ENCODE peak calls at places on chromosomes 2 and 18, in six cellular contexts. One of them, this sample, is unnamed.

GRCh38 chr2:45836316-45836715 is 184.8 kb downstream of the PRKCE start:
- DNase-seq in glomerular endothelial cell: no peak
- DNase-seq in D721Med: no peak
- DNase-seq in NCI-H510A treated with DMSO at 0.1 percent for 48 hours: no peak
- DNase-seq in sciatic nerve: no peak
- DNase-seq in Kasumi-1: no peak
- DNase-seq in this sample: no peak

GRCh38 chr2:169136885-169137534 is 67.6 kb downstream of the DHRS9 start:
- DNase-seq in glomerular endothelial cell: no peak
- DNase-seq in D721Med: no peak
- DNase-seq in NCI-H510A treated with DMSO at 0.1 percent for 48 hours: no peak
- DNase-seq in sciatic nerve: no peak
- DNase-seq in Kasumi-1: no peak
- DNase-seq in this sample: no peak

GRCh38 chr2:128282246-128282975 is 36.3 kb downstream of the HS6ST1 start:
- DNase-seq in glomerular endothelial cell: no peak
- DNase-seq in D721Med: no peak
- DNase-seq in NCI-H510A treated with DMSO at 0.1 percent for 48 hours: no peak
- DNase-seq in sciatic nerve: no peak
- DNase-seq in Kasumi-1: no peak
- DNase-seq in this sample: no peak

GRCh38 chr2:228699400-228699799 is 517.9 kb upstream of the SPHKAP start:
- DNase-seq in glomerular endothelial cell: no peak
- DNase-seq in D721Med: no peak
- DNase-seq in NCI-H510A treated with DMSO at 0.1 percent for 48 hours: no peak
- DNase-seq in sciatic nerve: no peak
- DNase-seq in Kasumi-1: no peak
- DNase-seq in this sample: no peak

GRCh38 chr2:153871231-153872221 is at the start of gene GALNT13:
- DNase-seq in glomerular endothelial cell: no peak
- DNase-seq in D721Med: no peak
- DNase-seq in NCI-H510A treated with DMSO at 0.1 percent for 48 hours: peak; percentile 59
- DNase-seq in sciatic nerve: no peak
- DNase-seq in Kasumi-1: no peak
- DNase-seq in this sample: no peak

GRCh38 chr18:39675358-39675757 is 2109.8 kb upstream of the CELF4 start:
- DNase-seq in glomerular endothelial cell: no peak
- DNase-seq in D721Med: no peak
- DNase-seq in NCI-H510A treated with DMSO at 0.1 percent for 48 hours: no peak
- DNase-seq in sciatic nerve: no peak
- DNase-seq in Kasumi-1: peak; percentile 8
- DNase-seq in this sample: no peak

GRCh38 chr2:26529406-26530070 is 51.6 kb upstream of the OTOF start:
- DNase-seq in glomerular endothelial cell: no peak
- DNase-seq in D721Med: no peak
- DNase-seq in NCI-H510A treated with DMSO at 0.1 percent for 48 hours: no peak
- DNase-seq in sciatic nerve: peak; percentile 52
- DNase-seq in Kasumi-1: no peak
- DNase-seq in this sample: no peak

GRCh38 chr2:177106212-177106611 is 106.4 kb upstream of the HNRNPA3 start:
- DNase-seq in glomerular endothelial cell: no peak
- DNase-seq in D721Med: no peak
- DNase-seq in NCI-H510A treated with DMSO at 0.1 percent for 48 hours: no peak
- DNase-seq in sciatic nerve: no peak
- DNase-seq in Kasumi-1: peak; percentile 24
- DNase-seq in this sample: no peak

GRCh38 chr2:11409184-11409959 is 56.6 kb downstream of the E2F6 start:
- DNase-seq in glomerular endothelial cell: no peak
- DNase-seq in D721Med: no peak
- DNase-seq in NCI-H510A treated with DMSO at 0.1 percent for 48 hours: no peak
- DNase-seq in sciatic nerve: no peak
- DNase-seq in Kasumi-1: no peak
- DNase-seq in this sample: no peak

GRCh38 chr2:37555457-37555856 is 116.0 kb downstream of the CDC42EP3 start:
- DNase-seq in glomerular endothelial cell: no peak
- DNase-seq in D721Med: no peak
- DNase-seq in NCI-H510A treated with DMSO at 0.1 percent for 48 hours: no peak
- DNase-seq in sciatic nerve: no peak
- DNase-seq in Kasumi-1: peak; percentile 81
- DNase-seq in this sample: no peak

GRCh38 chr2:60796573-60797509 is 40.8 kb downstream of the PAPOLG start:
- DNase-seq in glomerular endothelial cell: no peak
- DNase-seq in D721Med: no peak
- DNase-seq in NCI-H510A treated with DMSO at 0.1 percent for 48 hours: no peak
- DNase-seq in sciatic nerve: no peak
- DNase-seq in Kasumi-1: peak; percentile 95
- DNase-seq in this sample: no peak

GRCh38 chr2:207423886-207424285 is 105.9 kb upstream of the CREB1 start:
- DNase-seq in glomerular endothelial cell: no peak
- DNase-seq in D721Med: no peak
- DNase-seq in NCI-H510A treated with DMSO at 0.1 percent for 48 hours: no peak
- DNase-seq in sciatic nerve: no peak
- DNase-seq in Kasumi-1: peak; percentile 74
- DNase-seq in this sample: no peak

GRCh38 chr2:174243812-174244211 is 4.5 kb downstream of the OLA1 start:
- DNase-seq in glomerular endothelial cell: no peak
- DNase-seq in D721Med: no peak
- DNase-seq in NCI-H510A treated with DMSO at 0.1 percent for 48 hours: no peak
- DNase-seq in sciatic nerve: no peak
- DNase-seq in Kasumi-1: no peak
- DNase-seq in this sample: peak; percentile 37

GRCh38 chr2:63432373-63432772 is 155.9 kb downstream of the WDPCP start:
- DNase-seq in glomerular endothelial cell: peak; percentile 20
- DNase-seq in D721Med: no peak
- DNase-seq in NCI-H510A treated with DMSO at 0.1 percent for 48 hours: no peak
- DNase-seq in sciatic nerve: no peak
- DNase-seq in Kasumi-1: no peak
- DNase-seq in this sample: no peak

GRCh38 chr18:61256291-61256690 is 76.9 kb upstream of the CDH20 start:
- DNase-seq in glomerular endothelial cell: no peak
- DNase-seq in D721Med: no peak
- DNase-seq in NCI-H510A treated with DMSO at 0.1 percent for 48 hours: no peak
- DNase-seq in sciatic nerve: no peak
- DNase-seq in Kasumi-1: no peak
- DNase-seq in this sample: no peak

GRCh38 chr18:1094408-1094807 is 189.7 kb downstream of the ADCYAP1 start:
- DNase-seq in glomerular endothelial cell: no peak
- DNase-seq in D721Med: no peak
- DNase-seq in NCI-H510A treated with DMSO at 0.1 percent for 48 hours: no peak
- DNase-seq in sciatic nerve: no peak
- DNase-seq in Kasumi-1: no peak
- DNase-seq in this sample: no peak

GRCh38 chr2:134623796-134624195 is 95.0 kb downstream of the TMEM163 start:
- DNase-seq in glomerular endothelial cell: no peak
- DNase-seq in D721Med: no peak
- DNase-seq in NCI-H510A treated with DMSO at 0.1 percent for 48 hours: no peak
- DNase-seq in sciatic nerve: no peak
- DNase-seq in Kasumi-1: peak; percentile 42
- DNase-seq in this sample: no peak

GRCh38 chr2:58042486-58042970 is 4.1 kb upstream of the VRK2 start:
- DNase-seq in glomerular endothelial cell: peak; percentile 93
- DNase-seq in D721Med: no peak
- DNase-seq in NCI-H510A treated with DMSO at 0.1 percent for 48 hours: peak; percentile 68
- DNase-seq in sciatic nerve: no peak
- DNase-seq in Kasumi-1: no peak
- DNase-seq in this sample: peak; percentile 97

GRCh38 chr2:149329068-149329467 is 1.3 kb upstream of the LYPD6 start:
- DNase-seq in glomerular endothelial cell: no peak
- DNase-seq in D721Med: no peak
- DNase-seq in NCI-H510A treated with DMSO at 0.1 percent for 48 hours: peak; percentile 14
- DNase-seq in sciatic nerve: no peak
- DNase-seq in Kasumi-1: no peak
- DNase-seq in this sample: no peak

GRCh38 chr2:1769703-1770422 is 25.5 kb upstream of the PXDN start:
- DNase-seq in glomerular endothelial cell: peak; percentile 56
- DNase-seq in D721Med: peak; percentile 75
- DNase-seq in NCI-H510A treated with DMSO at 0.1 percent for 48 hours: peak; percentile 91
- DNase-seq in sciatic nerve: no peak
- DNase-seq in Kasumi-1: no peak
- DNase-seq in this sample: peak; percentile 81

GRCh38 chr2:215189393-215189792 is 51.0 kb upstream of the ABCA12 start:
- DNase-seq in glomerular endothelial cell: no peak
- DNase-seq in D721Med: no peak
- DNase-seq in NCI-H510A treated with DMSO at 0.1 percent for 48 hours: no peak
- DNase-seq in sciatic nerve: no peak
- DNase-seq in Kasumi-1: no peak
- DNase-seq in this sample: no peak

GRCh38 chr2:18077724-18078123 is 199.3 kb downstream of the KCNS3 start:
- DNase-seq in glomerular endothelial cell: no peak
- DNase-seq in D721Med: no peak
- DNase-seq in NCI-H510A treated with DMSO at 0.1 percent for 48 hours: no peak
- DNase-seq in sciatic nerve: no peak
- DNase-seq in Kasumi-1: peak; percentile 96
- DNase-seq in this sample: no peak

GRCh38 chr2:219643788-219644398 is 16.5 kb downstream of the SLC4A3 start:
- DNase-seq in glomerular endothelial cell: no peak
- DNase-seq in D721Med: no peak
- DNase-seq in NCI-H510A treated with DMSO at 0.1 percent for 48 hours: no peak
- DNase-seq in sciatic nerve: no peak
- DNase-seq in Kasumi-1: no peak
- DNase-seq in this sample: no peak

GRCh38 chr2:38666578-38666926 is 638 bp downstream of the GALM start:
- DNase-seq in glomerular endothelial cell: no peak
- DNase-seq in D721Med: no peak
- DNase-seq in NCI-H510A treated with DMSO at 0.1 percent for 48 hours: no peak
- DNase-seq in sciatic nerve: no peak
- DNase-seq in Kasumi-1: no peak
- DNase-seq in this sample: no peak

GRCh38 chr2:239804161-239805042 is 220.7 kb downstream of the NDUFA10 start:
- DNase-seq in glomerular endothelial cell: no peak
- DNase-seq in D721Med: no peak
- DNase-seq in NCI-H510A treated with DMSO at 0.1 percent for 48 hours: no peak
- DNase-seq in sciatic nerve: peak; percentile 35
- DNase-seq in Kasumi-1: no peak
- DNase-seq in this sample: no peak

GRCh38 chr18:55243852-55244251 is 284.6 kb upstream of the CCDC68 start:
- DNase-seq in glomerular endothelial cell: no peak
- DNase-seq in D721Med: no peak
- DNase-seq in NCI-H510A treated with DMSO at 0.1 percent for 48 hours: no peak
- DNase-seq in sciatic nerve: peak; percentile 73
- DNase-seq in Kasumi-1: no peak
- DNase-seq in this sample: peak; percentile 85

GRCh38 chr2:109259671-109260070 is 130.7 kb downstream of the SH3RF3 start:
- DNase-seq in glomerular endothelial cell: no peak
- DNase-seq in D721Med: no peak
- DNase-seq in NCI-H510A treated with DMSO at 0.1 percent for 48 hours: no peak
- DNase-seq in sciatic nerve: no peak
- DNase-seq in Kasumi-1: no peak
- DNase-seq in this sample: no peak

GRCh38 chr2:48257456-48257855 is 272.5 kb upstream of the STON1 start:
- DNase-seq in glomerular endothelial cell: no peak
- DNase-seq in D721Med: no peak
- DNase-seq in NCI-H510A treated with DMSO at 0.1 percent for 48 hours: no peak
- DNase-seq in sciatic nerve: no peak
- DNase-seq in Kasumi-1: no peak
- DNase-seq in this sample: no peak

This sample was measured in dermis microvascular lymphatic vessel endothelial cell.